ENCODE peak calls at places on chromosome 12, in six cellular contexts. C is posterior vena cava; O is NCI-H2081; R is stimulated activated CD8-positive, alpha-beta memory T cell treated with anti-CD3 and anti-CD28 coated beads, Interleukin-7, amount 100 ng/mL, for 1 hour; U is neural progenitor cell; Y is DMS79 treated with DMSO at 0.1 percent for 48 hours. G is an unnamed sample.

GRCh38 chr12:12897286-12897685 is 5.9 kb downstream of the GPRC5A start:
- DNase-seq in C (no peak), O (no peak), U (no peak), R (no peak), Y (no peak), G (no peak)

GRCh38 chr12:121170581-121171260 is 38.0 kb downstream of the P2RX7 start:
- DNase-seq in O (no peak), R (no peak), Y (no peak), C (no peak), U (no peak), G (no peak)

GRCh38 chr12:109961612-109962011 is 34.6 kb downstream of the GIT2 start:
- DNase-seq in C (no peak), O (no peak), R (no peak), U (no peak), Y (no peak), G (no peak)

GRCh38 chr12:13024151-13024946 is 19.8 kb upstream of the FAM234B start:
- DNase-seq in O (no peak), Y (peak; percentile 27), U (peak; percentile 18), C (no peak), R (no peak), G (no peak)

GRCh38 chr12:57713209-57713608 is 19.3 kb downstream of the OS9 start:
- DNase-seq in Y (no peak), U (no peak), C (no peak), O (no peak), R (no peak), G (no peak)

GRCh38 chr12:116590561-116590960 is 31.4 kb downstream of the MAP1LC3B2 start:
- DNase-seq in Y (no peak), C (no peak), O (no peak), R (no peak), U (no peak), G (no peak)

GRCh38 chr12:70045036-70045435 is 198.2 kb upstream of the CNOT2 start:
- DNase-seq in R (no peak), U (no peak), C (no peak), Y (no peak), O (no peak), G (no peak)

GRCh38 chr12:124928095-124928911 is 13.9 kb upstream of the UBC start:
- DNase-seq in U (peak; percentile 31), O (no peak), Y (no peak), R (no peak), C (peak; percentile 94), G (peak; percentile 87)

GRCh38 chr12:6097384-6097783 is 27.1 kb downstream of the VWF start:
- DNase-seq in Y (no peak), U (no peak), O (no peak), C (no peak), R (no peak), G (no peak)

GRCh38 chr12:111078731-111079130 is 158.4 kb upstream of the MYL2 start:
- DNase-seq in O (no peak), U (no peak), C (peak; percentile 65), Y (no peak), R (no peak), G (no peak)

GRCh38 chr12:108686753-108687152 is 44.6 kb downstream of the CORO1C start:
- DNase-seq in U (no peak), O (no peak), R (no peak), Y (no peak), C (no peak), G (peak; percentile 48)